ENCODE peak calls at places on chromosomes 4 and X, in five cellular contexts. One of them, this sample, is unnamed.

GRCh38 chrX:3120426-3120825 is 79.2 kb downstream of the ARSF start:
- DNase-seq in esophagus squamous epithelium: no peak
- DNase-seq in heart left ventricle: no peak
- DNase-seq in IMR-90: no peak
- DNase-seq in ovary: no peak
- DNase-seq in this sample: no peak

GRCh38 chr4:39620551-39620950 is 18.1 kb downstream of the SMIM14 start:
- DNase-seq in IMR-90: peak
- DNase-seq in esophagus squamous epithelium: no peak
- DNase-seq in ovary: no peak
- DNase-seq in heart left ventricle: no peak
- DNase-seq in this sample: peak

GRCh38 chr4:186624951-186625350 is 69.6 kb upstream of the MTNR1A start:
- DNase-seq in IMR-90: peak
- DNase-seq in esophagus squamous epithelium: no peak
- DNase-seq in heart left ventricle: no peak
- DNase-seq in ovary: no peak
- DNase-seq in this sample: peak

GRCh38 chr4:186132577-186133277 is 28.2 kb downstream of the FAM149A start:
- DNase-seq in ovary: no peak
- DNase-seq in esophagus squamous epithelium: no peak
- DNase-seq in IMR-90: peak
- DNase-seq in heart left ventricle: no peak
- DNase-seq in this sample: peak

GRCh38 chr4:37400326-37400881 is 155.9 kb downstream of the NWD2 start:
- DNase-seq in ovary: no peak
- DNase-seq in esophagus squamous epithelium: no peak
- DNase-seq in heart left ventricle: no peak
- DNase-seq in IMR-90: no peak
- DNase-seq in this sample: no peak

GRCh38 chr4:164847016-164847415 is 30.0 kb upstream of the APELA start:
- DNase-seq in ovary: no peak
- DNase-seq in IMR-90: no peak
- DNase-seq in heart left ventricle: no peak
- DNase-seq in esophagus squamous epithelium: no peak
- DNase-seq in this sample: no peak

GRCh38 chrX:118974088-118974907 is at the start of gene LONRF3:
- DNase-seq in esophagus squamous epithelium: no peak
- DNase-seq in ovary: peak
- DNase-seq in IMR-90: peak
- DNase-seq in heart left ventricle: peak
- DNase-seq in this sample: peak

GRCh38 chr4:80306255-80306654 is 29.3 kb upstream of the CFAP299 start:
- DNase-seq in esophagus squamous epithelium: no peak
- DNase-seq in IMR-90: peak
- DNase-seq in ovary: no peak
- DNase-seq in heart left ventricle: no peak
- DNase-seq in this sample: no peak

GRCh38 chr4:165312506-165312905 is 15.0 kb upstream of the MSMO1 start:
- DNase-seq in esophagus squamous epithelium: no peak
- DNase-seq in heart left ventricle: no peak
- DNase-seq in IMR-90: peak
- DNase-seq in ovary: no peak
- DNase-seq in this sample: peak

GRCh38 chr4:187276786-187277408 is 553.2 kb upstream of the FAT1 start:
- DNase-seq in heart left ventricle: no peak
- DNase-seq in esophagus squamous epithelium: no peak
- DNase-seq in ovary: no peak
- DNase-seq in IMR-90: peak
- DNase-seq in this sample: no peak

GRCh38 chr4:135243960-135244561 is 1042.5 kb upstream of the PABPC4L start:
- DNase-seq in esophagus squamous epithelium: no peak
- DNase-seq in ovary: no peak
- DNase-seq in heart left ventricle: no peak
- DNase-seq in IMR-90: peak
- DNase-seq in this sample: no peak

GRCh38 chr4:86250006-86250405 is 109.8 kb downstream of the MAPK10 start:
- DNase-seq in ovary: no peak
- DNase-seq in IMR-90: peak
- DNase-seq in esophagus squamous epithelium: no peak
- DNase-seq in heart left ventricle: no peak
- DNase-seq in this sample: peak

GRCh38 chr4:51858605-51859211 is 15.8 kb downstream of the DCUN1D4 start:
- DNase-seq in esophagus squamous epithelium: no peak
- DNase-seq in heart left ventricle: no peak
- DNase-seq in ovary: no peak
- DNase-seq in IMR-90: peak
- DNase-seq in this sample: peak

GRCh38 chr4:128153795-128154194 is 92.7 kb downstream of the LARP1B start:
- DNase-seq in esophagus squamous epithelium: no peak
- DNase-seq in heart left ventricle: no peak
- DNase-seq in IMR-90: no peak
- DNase-seq in ovary: no peak
- DNase-seq in this sample: peak

GRCh38 chr4:87734936-87735335 is 64.4 kb upstream of the IBSP start:
- DNase-seq in IMR-90: no peak
- DNase-seq in ovary: no peak
- DNase-seq in esophagus squamous epithelium: no peak
- DNase-seq in heart left ventricle: no peak
- DNase-seq in this sample: no peak

GRCh38 chr4:42709392-42710065 is 52.6 kb upstream of the ATP8A1 start:
- DNase-seq in heart left ventricle: no peak
- DNase-seq in ovary: no peak
- DNase-seq in esophagus squamous epithelium: no peak
- DNase-seq in IMR-90: no peak
- DNase-seq in this sample: no peak

GRCh38 chr4:115110191-115111166 is 2.9 kb downstream of the NDST4 start:
- DNase-seq in IMR-90: no peak
- DNase-seq in ovary: peak
- DNase-seq in esophagus squamous epithelium: no peak
- DNase-seq in heart left ventricle: no peak
- DNase-seq in this sample: no peak

GRCh38 chr4:145898926-145899531 is 39.6 kb downstream of the ZNF827 start:
- DNase-seq in IMR-90: no peak
- DNase-seq in esophagus squamous epithelium: no peak
- DNase-seq in heart left ventricle: no peak
- DNase-seq in ovary: no peak
- DNase-seq in this sample: no peak

GRCh38 chr4:5943561-5943960 is 50.7 kb upstream of the CRMP1 start:
- DNase-seq in IMR-90: no peak
- DNase-seq in ovary: no peak
- DNase-seq in heart left ventricle: no peak
- DNase-seq in esophagus squamous epithelium: no peak
- DNase-seq in this sample: no peak

GRCh38 chrX:68508799-68509198 is 9.9 kb downstream of the YIPF6 start:
- DNase-seq in heart left ventricle: no peak
- DNase-seq in ovary: no peak
- DNase-seq in esophagus squamous epithelium: no peak
- DNase-seq in IMR-90: no peak
- DNase-seq in this sample: no peak

GRCh38 chr4:6869944-6870343 is 39.7 kb upstream of the TBC1D14 start:
- DNase-seq in esophagus squamous epithelium: no peak
- DNase-seq in heart left ventricle: peak
- DNase-seq in IMR-90: no peak
- DNase-seq in ovary: no peak
- DNase-seq in this sample: no peak

GRCh38 chr4:124748965-124749364 is 36.4 kb upstream of the ANKRD50 start:
- DNase-seq in IMR-90: no peak
- DNase-seq in ovary: no peak
- DNase-seq in heart left ventricle: no peak
- DNase-seq in esophagus squamous epithelium: no peak
- DNase-seq in this sample: no peak

GRCh38 chr4:181952478-181952877 is 290.7 kb upstream of the TENM3 start:
- DNase-seq in esophagus squamous epithelium: no peak
- DNase-seq in ovary: no peak
- DNase-seq in IMR-90: peak
- DNase-seq in heart left ventricle: peak
- DNase-seq in this sample: peak

GRCh38 chr4:105951198-105951597 is 55.9 kb downstream of the NPNT start:
- DNase-seq in ovary: no peak
- DNase-seq in IMR-90: peak
- DNase-seq in esophagus squamous epithelium: no peak
- DNase-seq in heart left ventricle: no peak
- DNase-seq in this sample: peak

GRCh38 chrX:12741416-12741815 is 49.8 kb upstream of the PRPS2 start:
- DNase-seq in heart left ventricle: no peak
- DNase-seq in ovary: no peak
- DNase-seq in esophagus squamous epithelium: no peak
- DNase-seq in IMR-90: no peak
- DNase-seq in this sample: no peak

GRCh38 chr4:85790582-85790981 is 315.6 kb downstream of the ARHGAP24 start:
- DNase-seq in ovary: no peak
- DNase-seq in heart left ventricle: no peak
- DNase-seq in esophagus squamous epithelium: no peak
- DNase-seq in IMR-90: peak
- DNase-seq in this sample: peak

GRCh38 chr4:185713731-185714130 is 98.3 kb downstream of the SORBS2 start:
- DNase-seq in heart left ventricle: no peak
- DNase-seq in ovary: no peak
- DNase-seq in esophagus squamous epithelium: no peak
- DNase-seq in IMR-90: no peak
- DNase-seq in this sample: peak

GRCh38 chr4:8244931-8245460 is 24.6 kb upstream of the HTRA3 start:
- DNase-seq in heart left ventricle: no peak
- DNase-seq in ovary: no peak
- DNase-seq in esophagus squamous epithelium: no peak
- DNase-seq in IMR-90: no peak
- DNase-seq in this sample: no peak

GRCh38 chr4:10106421-10107039 is 10.1 kb downstream of the WDR1 start:
- DNase-seq in esophagus squamous epithelium: no peak
- DNase-seq in ovary: peak
- DNase-seq in IMR-90: peak
- DNase-seq in heart left ventricle: peak
- DNase-seq in this sample: peak

DNA sequence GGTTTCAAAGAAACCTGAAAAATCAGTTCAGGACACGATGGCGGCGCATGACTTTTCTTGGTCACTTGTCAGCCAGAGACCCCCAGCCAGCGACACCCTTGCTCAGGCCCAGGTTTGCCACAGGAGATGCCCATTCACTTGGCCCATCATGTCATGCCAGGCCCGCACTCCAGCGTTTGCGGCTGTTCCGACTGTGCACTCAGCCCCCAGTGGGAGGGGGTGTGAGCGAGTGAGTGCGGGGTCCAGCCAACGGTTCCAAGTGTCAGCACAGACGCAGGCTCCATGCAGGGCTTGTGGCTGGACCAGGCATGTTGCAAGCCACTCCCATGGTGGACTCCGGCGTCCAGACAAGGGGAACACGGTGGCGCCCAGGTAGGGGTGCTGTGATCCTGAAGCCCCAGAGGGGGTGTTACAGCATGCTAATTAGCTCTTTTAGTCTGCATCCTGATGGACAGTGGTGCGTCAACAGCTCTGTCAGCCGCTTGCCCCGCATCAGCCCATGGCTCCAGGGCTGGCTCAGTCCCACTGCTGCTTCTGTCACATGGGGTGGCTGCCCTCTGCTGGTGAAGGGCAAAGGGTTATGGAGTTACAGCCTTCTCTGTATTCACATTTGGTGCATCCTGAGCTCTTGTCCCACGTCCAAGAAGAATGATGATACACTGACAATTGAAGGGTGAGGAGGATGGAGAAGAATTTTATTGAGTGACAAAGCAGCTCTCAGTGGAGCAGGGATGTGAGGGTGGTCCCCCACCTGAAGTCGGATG is 3.7 kb upstream of the MAEA start:
- DNase-seq in heart left ventricle: no peak
- DNase-seq in ovary: no peak
- DNase-seq in IMR-90: peak
- DNase-seq in esophagus squamous epithelium: no peak
- DNase-seq in this sample: peak
- TF ChIP-seq CTCF in heart left ventricle: no peak
- TF ChIP-seq CTCF in ovary: no peak
- TF ChIP-seq CTCF in IMR-90: peak
- TF ChIP-seq CTCF in esophagus squamous epithelium: peak
- TF ChIP-seq CTCF in this sample: peak

DNA sequence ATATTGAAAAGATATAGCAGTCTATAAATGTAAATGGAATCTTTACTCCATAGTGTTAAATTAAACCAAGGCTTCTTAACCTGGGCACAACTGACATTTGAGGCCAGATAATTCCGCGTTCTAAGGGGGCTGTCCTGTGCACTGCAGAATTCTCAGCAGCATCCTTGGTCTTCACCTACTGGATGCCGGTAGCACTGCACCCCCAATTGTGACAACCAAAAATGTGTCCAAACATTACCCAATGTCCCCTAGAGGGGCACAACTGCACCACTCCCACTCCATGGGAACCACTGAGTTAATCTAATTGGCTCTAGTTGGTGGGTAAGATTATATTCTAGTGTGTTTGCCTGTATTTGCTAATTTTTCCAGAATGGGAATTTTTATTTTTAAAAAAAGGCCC is 16.6 kb downstream of the AP1S2 start:
- DNase-seq in ovary: no peak
- DNase-seq in heart left ventricle: no peak
- DNase-seq in esophagus squamous epithelium: no peak
- DNase-seq in IMR-90: no peak
- DNase-seq in this sample: no peak
- TF ChIP-seq CTCF in ovary: no peak
- TF ChIP-seq CTCF in heart left ventricle: no peak
- TF ChIP-seq CTCF in esophagus squamous epithelium: peak
- TF ChIP-seq CTCF in IMR-90: no peak
- TF ChIP-seq CTCF in this sample: peak

DNA sequence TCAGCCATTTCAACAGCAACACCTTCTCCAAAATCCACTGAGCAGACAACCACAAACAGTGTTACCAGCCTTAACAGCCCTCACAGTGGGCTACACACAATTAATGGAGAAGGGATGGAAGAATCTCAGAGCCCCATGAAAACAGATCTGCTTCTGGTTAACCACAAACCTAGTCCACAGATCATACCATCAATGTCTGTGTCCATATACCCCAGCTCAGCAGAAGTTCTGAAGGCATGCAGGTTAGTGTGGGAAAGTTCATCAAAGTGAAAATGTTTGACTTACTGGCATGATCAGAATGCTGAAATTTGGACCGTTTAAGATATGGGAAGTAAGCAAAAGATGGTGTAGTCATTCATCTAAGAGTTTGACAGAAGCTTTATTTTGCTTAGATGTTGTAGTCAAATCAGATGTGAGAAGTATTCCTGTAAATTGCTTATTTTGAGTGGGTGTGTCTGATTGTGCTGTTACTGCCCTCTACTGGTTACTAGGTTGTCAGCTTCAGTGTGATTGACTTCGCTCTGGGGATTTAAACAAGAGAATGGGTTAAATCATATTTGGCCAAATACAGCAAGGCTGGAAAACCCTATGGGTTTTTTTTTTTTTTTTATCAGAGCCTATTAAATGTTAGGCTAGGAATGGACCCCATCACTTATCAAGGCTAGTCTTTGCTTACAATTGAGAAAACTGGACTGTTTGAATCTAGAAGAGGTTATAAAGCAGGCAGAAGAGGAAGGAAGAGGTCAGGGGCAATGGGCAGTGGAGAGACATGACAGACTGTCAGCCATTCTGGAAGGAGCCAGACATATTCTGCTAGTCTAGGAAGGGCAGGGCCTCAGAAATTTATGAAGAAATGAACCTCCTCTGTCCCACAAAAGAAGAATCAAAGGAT is 130.3 kb downstream of the DIPK2B start:
- DNase-seq in esophagus squamous epithelium: no peak
- DNase-seq in IMR-90: peak
- DNase-seq in heart left ventricle: no peak
- DNase-seq in ovary: no peak
- DNase-seq in this sample: peak
- TF ChIP-seq CTCF in esophagus squamous epithelium: peak
- TF ChIP-seq CTCF in IMR-90: peak
- TF ChIP-seq CTCF in heart left ventricle: peak
- TF ChIP-seq CTCF in ovary: no peak
- TF ChIP-seq CTCF in this sample: peak

GRCh38 chrX:66766318-66766717 is 127.4 kb upstream of the EDA2R start:
- DNase-seq in esophagus squamous epithelium: no peak
- DNase-seq in IMR-90: no peak
- DNase-seq in ovary: no peak
- DNase-seq in heart left ventricle: no peak
- DNase-seq in this sample: no peak
- TF ChIP-seq CTCF in esophagus squamous epithelium: no peak
- TF ChIP-seq CTCF in IMR-90: no peak
- TF ChIP-seq CTCF in ovary: no peak
- TF ChIP-seq CTCF in heart left ventricle: no peak
- TF ChIP-seq CTCF in this sample: no peak